ENCODE peak calls at places on chromosomes 7 and 10, in five cellular contexts. D, R, Y, S and N are unnamed samples.

GRCh38 chr10:109018892-109019507 is 904.3 kb downstream of the XPNPEP1 start:
- DNase-seq in D (no peak), R (no peak), Y (no peak), S (no peak), N (no peak)

GRCh38 chr10:124992462-124993344 is 50.8 kb downstream of the ZRANB1 start:
- DNase-seq in D (no peak), Y (no peak), S (peak; percentile 47), R (peak; percentile 43), N (no peak)

GRCh38 chr10:79445217-79445707 is at the start of gene ZCCHC24:
- DNase-seq in D (no peak), R (peak; percentile 22), Y (no peak), S (no peak), N (no peak)

GRCh38 chr10:114337510-114338462 is 66.5 kb downstream of the AFAP1L2 start:
- DNase-seq in D (no peak), R (no peak), Y (peak; percentile 21), S (no peak), N (no peak)

GRCh38 chr10:101845903-101846302 is 2.3 kb upstream of the KCNIP2 start:
- DNase-seq in Y (no peak), R (no peak), S (no peak), D (no peak), N (no peak)

GRCh38 chr7:101205901-101206664 is 5.2 kb upstream of the MOGAT3 start:
- DNase-seq in Y (no peak), S (no peak), R (no peak), D (no peak), N (no peak)

GRCh38 chr10:113151178-113151577 is 201.1 kb downstream of the TCF7L2 start:
- DNase-seq in Y (no peak), R (no peak), S (no peak), D (no peak), N (no peak)

GRCh38 chr7:70498232-70498631 is 633.7 kb upstream of the GALNT17 start:
- DNase-seq in S (no peak), D (no peak), R (no peak), Y (no peak), N (no peak)

GRCh38 chr7:92292981-92293380 is 47.2 kb downstream of the ANKIB1 start:
- DNase-seq in Y (no peak), R (no peak), S (no peak), D (no peak), N (no peak)

GRCh38 chr7:66399566-66399965 is 194.4 kb downstream of the TPST1 start:
- DNase-seq in Y (no peak), R (no peak), D (no peak), S (no peak), N (no peak)

GRCh38 chr10:3740157-3740871 is 44.7 kb downstream of the KLF6 start:
- DNase-seq in Y (no peak), D (no peak), R (peak; percentile 51), S (peak; percentile 98), N (peak; percentile 71)

GRCh38 chr10:102450374-102451104 is 804 bp downstream of the C10orf95 start:
- DNase-seq in Y (peak; percentile 56), D (no peak), S (peak; percentile 75), R (peak; percentile 82), N (peak; percentile 75)

GRCh38 chr7:105769951-105770628 is 106.3 kb downstream of the ATXN7L1 start:
- DNase-seq in R (peak; percentile 61), S (no peak), Y (no peak), D (no peak), N (peak; percentile 16)

GRCh38 chr7:123633553-123633952 is 22.1 kb upstream of the LMOD2 start:
- DNase-seq in S (no peak), R (no peak), Y (no peak), D (no peak), N (no peak)

GRCh38 chr7:151623766-151624165 is 104.1 kb upstream of the RHEB start:
- DNase-seq in S (no peak), R (no peak), D (no peak), Y (no peak), N (no peak)

GRCh38 chr7:477626-478220 is 41.9 kb downstream of the PDGFA start:
- DNase-seq in D (no peak), S (no peak), Y (no peak), R (no peak), N (no peak)

GRCh38 chr10:615583-616152 is 73.8 kb downstream of the DIP2C start:
- DNase-seq in D (no peak), Y (no peak), S (no peak), R (no peak), N (no peak)

GRCh38 chr10:33056828-33057227 is 98.8 kb upstream of the ITGB1 start:
- DNase-seq in S (no peak), D (no peak), R (no peak), Y (no peak), N (no peak)

GRCh38 chr7:96187735-96188622 is 133.9 kb downstream of the SLC25A13 start:
- DNase-seq in Y (no peak), S (no peak), R (no peak), D (no peak), N (no peak)

GRCh38 chr10:114576132-114576487 is 82.0 kb downstream of the ABLIM1 start:
- DNase-seq in R (no peak), D (no peak), S (no peak), Y (no peak), N (no peak)

GRCh38 chr10:73648252-73648651 is 7.0 kb upstream of the MYOZ1 start:
- DNase-seq in Y (no peak), S (no peak), R (no peak), D (no peak), N (no peak)

GRCh38 chr10:73647875-73648228 is 6.6 kb upstream of the MYOZ1 start:
- DNase-seq in S (no peak), Y (no peak), R (no peak), D (no peak), N (no peak)

GRCh38 chr10:73649876-73650536 is 5.8 kb downstream of the SYNPO2L start:
- DNase-seq in S (no peak), D (no peak), R (no peak), Y (no peak), N (no peak)

GRCh38 chr10:73650537-73651331 is 5.1 kb downstream of the SYNPO2L start:
- DNase-seq in R (no peak), Y (peak; percentile 65), D (no peak), S (no peak), N (no peak)

DNA sequence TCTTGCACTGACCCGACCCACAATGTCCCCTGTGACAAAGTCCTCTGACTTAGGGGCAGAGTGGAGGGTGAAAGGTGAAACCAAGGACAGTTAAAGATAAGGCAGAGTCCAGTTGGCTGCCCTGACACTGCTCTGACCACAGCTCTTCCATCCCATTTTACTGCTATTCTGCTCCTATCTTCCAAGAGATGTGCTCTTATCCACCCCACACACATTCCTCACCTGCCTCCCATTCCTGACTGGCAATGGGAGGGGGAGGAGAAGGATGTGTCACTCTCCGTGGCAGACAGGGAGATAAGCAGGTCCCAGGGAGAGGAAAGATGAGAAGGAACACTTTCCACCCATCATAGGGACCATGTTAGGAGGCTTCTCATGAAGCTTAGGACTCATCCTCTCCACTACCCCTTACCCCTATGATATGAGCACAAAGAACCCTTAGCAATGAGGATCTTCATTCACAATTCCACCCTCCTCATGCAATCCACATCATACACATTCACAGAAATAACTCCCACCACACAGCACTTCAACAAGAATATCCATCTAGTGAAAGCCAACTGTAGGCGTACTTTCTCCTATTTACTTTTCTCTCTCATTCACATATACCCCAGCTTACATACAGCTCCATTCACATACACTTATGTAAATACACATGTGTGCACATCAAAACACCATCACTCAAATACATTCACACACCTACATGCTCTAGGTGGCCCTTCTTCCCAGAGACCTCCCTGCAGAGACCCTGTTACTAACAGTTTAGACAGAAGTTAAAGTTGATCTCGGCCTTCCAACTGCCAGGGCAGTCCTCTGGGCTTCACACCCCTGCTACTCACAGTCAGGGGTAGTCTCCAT is 6.6 kb downstream of the SYNPO2L start:
- DNase-seq in D (no peak), Y (no peak), R (no peak), S (peak; percentile 41), N (peak; percentile 94)
- TF ChIP-seq ATF3 in D (no peak), Y (no peak), R (no peak), S (no peak), N (peak; percentile 68)

GRCh38 chr7:148959726-148960125 is 68.6 kb downstream of the PDIA4 start:
- DNase-seq in Y (no peak), D (no peak), S (no peak), R (no peak), N (no peak)
- TF ChIP-seq RAD21 in Y (no peak), D (no peak), S (no peak), R (no peak), N (no peak)

GRCh38 chr7:28406192-28406591 is 6.1 kb upstream of the CREB5 start:
- DNase-seq in S (no peak), R (no peak), D (no peak), Y (no peak), N (no peak)
- TF ChIP-seq ZNF274 in S (no peak), R (no peak), D (no peak), Y (no peak), N (no peak)

GRCh38 chr7:158843775-158844174 is 12.6 kb upstream of the DYNC2I1 start:
- DNase-seq in S (no peak), R (no peak), D (no peak), Y (no peak), N (no peak)
- TF ChIP-seq ATF3 in S (no peak), R (no peak), D (no peak), Y (no peak), N (no peak)

GRCh38 chr7:90262438-90262837 is 17.5 kb downstream of the CFAP69 start:
- DNase-seq in D (no peak), S (no peak), R (peak; percentile 15), Y (no peak), N (peak; percentile 30)
- TF ChIP-seq RAD21 in D (peak; percentile 75), S (no peak), R (peak; percentile 84), Y (peak; percentile 82), N (peak; percentile 65)

GRCh38 chr10:12381536-12382156 is 32.3 kb downstream of the CAMK1D start:
- DNase-seq in S (no peak), D (no peak), R (no peak), Y (no peak), N (no peak)
- TF ChIP-seq ZNF274 in S (no peak), D (no peak), R (no peak), Y (no peak), N (no peak)

GRCh38 chr10:129909531-129910286 is 54.4 kb downstream of the EBF3 start:
- DNase-seq in R (no peak), D (no peak), Y (no peak), S (no peak), N (no peak)

GRCh38 chr10:129905553-129905952 is 58.5 kb downstream of the EBF3 start:
- DNase-seq in R (no peak), D (no peak), Y (no peak), S (no peak), N (no peak)

GRCh38 chr10:129910861-129911260 is 53.2 kb downstream of the EBF3 start:
- DNase-seq in Y (no peak), D (no peak), S (no peak), R (no peak), N (no peak)

GRCh38 chr10:129909080-129909479 is 55.0 kb downstream of the EBF3 start:
- DNase-seq in Y (no peak), D (no peak), R (no peak), S (no peak), N (no peak)

DNA sequence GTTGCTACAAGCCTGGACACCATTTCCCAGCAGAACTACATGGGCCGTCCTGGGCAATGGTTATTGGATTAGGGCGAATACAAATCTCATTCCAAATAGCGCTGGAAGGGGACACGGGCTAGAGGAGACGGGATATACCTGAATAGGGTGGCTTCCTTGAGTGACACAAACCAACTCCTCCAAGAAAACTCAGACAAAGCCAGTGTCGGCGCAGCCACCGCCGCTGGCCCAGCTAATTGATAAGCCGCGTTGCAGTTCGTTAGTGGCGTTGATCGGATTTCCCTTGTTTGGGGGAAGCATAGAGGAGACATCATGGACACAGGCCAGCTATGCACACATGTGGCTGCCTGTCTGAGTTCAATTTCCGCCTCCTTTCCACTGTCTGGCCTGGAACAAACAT is 55.7 kb downstream of the EBF3 start:
- DNase-seq in R (no peak), S (no peak), D (no peak), Y (no peak), N (no peak)
- TF ChIP-seq ATF3 in R (no peak), S (no peak), D (no peak), Y (no peak), N (no peak)